ENCODE peak calls at places on chromosomes 5 and 9, in ten cellular contexts. X is GM06990; W is NCI-H2029; N is stimulated activated CD4-positive, alpha-beta T cell treated with anti-CD3 and anti-CD28 coated beads, Interleukin-12 subunit alpha, Interleukin-12 subunit beta, amount 100 ng/mL, for 4 hours; O is SJSA1; Z is cardiac muscle cell; S is EH; D is HTR-8/SVneo; P is GM04504; H is CD8-positive, alpha-beta memory T cell. B is an unnamed sample.

GRCh38 chr5:136749016-136749415 is 383.7 kb upstream of the TRPC7 start:
- DNase-seq in X (no peak), W (no peak), N (no peak), O (no peak), Z (no peak), S (peak; percentile 56), D (no peak), P (no peak), H (no peak), B (no peak)

GRCh38 chr9:121499427-121500164 is at the start of gene GGTA1:
- DNase-seq in X (peak; percentile 22), W (peak; percentile 34), N (no peak), O (peak; percentile 8), Z (peak; percentile 81), S (peak; percentile 68), D (peak; percentile 41), P (no peak), H (no peak), B (no peak)

GRCh38 chr5:173290477-173291131 is 37.6 kb downstream of the STC2 start:
- DNase-seq in X (no peak), W (no peak), N (no peak), O (no peak), Z (peak; percentile 67), S (no peak), D (no peak), P (no peak), H (no peak), B (no peak)

GRCh38 chr5:154309361-154309725 is 118.8 kb downstream of the GALNT10 start:
- DNase-seq in X (no peak), W (no peak), N (no peak), O (peak; percentile 31), Z (peak; percentile 54), S (peak; percentile 87), D (no peak), P (no peak), H (no peak), B (no peak)

GRCh38 chr5:14266171-14266570 is 123.0 kb downstream of the TRIO start:
- DNase-seq in X (no peak), W (no peak), N (no peak), O (peak; percentile 63), Z (no peak), S (peak; percentile 46), D (no peak), P (no peak), H (no peak), B (no peak)

GRCh38 chr9:99445377-99445891 is 223.4 kb downstream of the SEC61B start:
- DNase-seq in X (no peak), W (no peak), N (no peak), O (peak; percentile 65), Z (peak; percentile 85), S (peak; percentile 98), D (peak; percentile 68), P (peak; percentile 85), H (no peak), B (no peak)

GRCh38 chr5:158265931-158266710 is 407.2 kb upstream of the CLINT1 start:
- DNase-seq in X (no peak), W (no peak), N (no peak), O (no peak), Z (no peak), S (no peak), D (no peak), P (no peak), H (no peak), B (no peak)

GRCh38 chr9:99591770-99592169 is 229.9 kb upstream of the NR4A3 start:
- DNase-seq in X (no peak), W (no peak), N (no peak), O (no peak), Z (no peak), S (no peak), D (no peak), P (no peak), H (no peak), B (no peak)

GRCh38 chr9:136020671-136021070 is 59.5 kb upstream of the UBAC1 start:
- DNase-seq in X (no peak), W (no peak), N (no peak), O (no peak), Z (no peak), S (no peak), D (no peak), P (no peak), H (no peak), B (no peak)

GRCh38 chr9:98401140-98402025 is 145.9 kb upstream of the TBC1D2 start:
- DNase-seq in X (no peak), W (no peak), N (no peak), O (no peak), Z (peak; percentile 85), S (peak; percentile 10), D (no peak), P (no peak), H (no peak), B (no peak)

GRCh38 chr5:72503888-72504491 is 3.2 kb downstream of the ZNF366 start:
- DNase-seq in X (no peak), W (no peak), N (no peak), O (peak; percentile 57), Z (peak; percentile 62), S (peak; percentile 86), D (peak; percentile 41), P (no peak), H (no peak), B (no peak)

GRCh38 chr5:91164424-91164823 is 218.7 kb downstream of the ARRDC3 start:
- DNase-seq in X (no peak), W (no peak), N (no peak), O (peak; percentile 22), Z (no peak), S (no peak), D (no peak), P (no peak), H (no peak), B (no peak)

GRCh38 chr5:110255194-110255593 is 471.3 kb downstream of the TMEM232 start:
- DNase-seq in X (no peak), W (no peak), N (no peak), O (no peak), Z (no peak), S (no peak), D (no peak), P (no peak), H (no peak), B (no peak)

GRCh38 chr5:59789894-59790293 is 103.6 kb downstream of the PDE4D start:
- DNase-seq in X (no peak), W (no peak), N (no peak), O (no peak), Z (no peak), S (no peak), D (no peak), P (no peak), H (no peak), B (no peak)

GRCh38 chr5:1007221-1007680 is 1.4 kb upstream of the NKD2 start:
- DNase-seq in X (no peak), W (no peak), N (no peak), O (no peak), Z (no peak), S (no peak), D (no peak), P (no peak), H (no peak), B (no peak)

GRCh38 chr5:148458036-148458888 is 74.5 kb downstream of the FBXO38 start:
- DNase-seq in X (no peak), W (no peak), N (no peak), O (no peak), Z (no peak), S (no peak), D (no peak), P (no peak), H (no peak), B (no peak)

GRCh38 chr5:72160299-72160698 is 53.0 kb downstream of the MAP1B start:
- DNase-seq in X (no peak), W (no peak), N (no peak), O (peak; percentile 91), Z (peak; percentile 71), S (peak; percentile 93), D (no peak), P (no peak), H (no peak), B (no peak)

GRCh38 chr5:151742870-151743294 is 15.5 kb downstream of the ATOX1 start:
- DNase-seq in X (no peak), W (no peak), N (no peak), O (peak; percentile 84), Z (peak; percentile 76), S (peak; percentile 80), D (no peak), P (no peak), H (no peak), B (no peak)

GRCh38 chr5:38734353-38734752 is 111.5 kb upstream of the OSMR start:
- DNase-seq in X (no peak), W (no peak), N (no peak), O (no peak), Z (no peak), S (no peak), D (no peak), P (no peak), H (no peak), B (no peak)

GRCh38 chr9:17486401-17486800 is 92.5 kb upstream of the SH3GL2 start:
- DNase-seq in X (no peak), W (no peak), N (no peak), O (no peak), Z (no peak), S (no peak), D (no peak), P (no peak), H (no peak), B (no peak)

GRCh38 chr9:38447703-38448102 is 23.4 kb upstream of the IGFBPL1 start:
- DNase-seq in X (no peak), W (no peak), N (no peak), O (no peak), Z (no peak), S (no peak), D (no peak), P (no peak), H (no peak), B (no peak)

GRCh38 chr5:163912023-163912422 is 406.6 kb downstream of the MAT2B start:
- DNase-seq in X (no peak), W (no peak), N (no peak), O (no peak), Z (no peak), S (no peak), D (no peak), P (no peak), H (no peak), B (no peak)

GRCh38 chr5:113000466-113000865 is 23.9 kb downstream of the DCP2 start:
- DNase-seq in X (no peak), W (no peak), N (no peak), O (no peak), Z (no peak), S (no peak), D (no peak), P (no peak), H (no peak), B (no peak)

GRCh38 chr9:96721731-96722429 is 56.0 kb downstream of the ZNF510 start:
- DNase-seq in X (no peak), W (no peak), N (no peak), O (no peak), Z (no peak), S (no peak), D (no peak), P (no peak), H (no peak), B (no peak)

GRCh38 chr5:103211858-103212500 is 46.6 kb upstream of the MACIR start:
- DNase-seq in X (no peak), W (no peak), N (no peak), O (no peak), Z (no peak), S (no peak), D (no peak), P (no peak), H (no peak), B (no peak)

GRCh38 chr9:3330792-3331420 is 194.9 kb downstream of the RFX3 start:
- DNase-seq in X (no peak), W (no peak), N (no peak), O (no peak), Z (peak; percentile 27), S (peak; percentile 68), D (no peak), P (no peak), H (no peak), B (no peak)

GRCh38 chr5:41256400-41256799 is 43.1 kb upstream of the C6 start:
- DNase-seq in X (no peak), W (no peak), N (no peak), O (no peak), Z (peak; percentile 95), S (no peak), D (no peak), P (no peak), H (no peak), B (no peak)

GRCh38 chr5:108642170-108642906 is 105.4 kb upstream of the FER start:
- DNase-seq in X (peak; percentile 43), W (peak; percentile 22), N (peak; percentile 36), O (peak; percentile 64), Z (peak; percentile 86), S (peak; percentile 76), D (peak; percentile 76), P (peak; percentile 44), H (peak; percentile 39), B (no peak)

B was measured in NCI-H187 treated with DMSO at 0.1 percent for 48 hours.